ENCODE peak calls at places on chromosomes 3 and 15, in nine cellular contexts. One of them, this sample, is unnamed.

GRCh38 chr15:101057841-101058407 is 138.8 kb downstream of the LRRK1 start:
- DNase-seq in NCI-H1092: no peak
- DNase-seq in epithelial cell of esophagus: no peak
- DNase-seq in stimulated activated naive CD4-positive, alpha-beta T cell: no peak
- DNase-seq in thyroid gland: no peak
- DNase-seq in NCI-H2029: no peak
- DNase-seq in right cardiac atrium: no peak
- DNase-seq in heart right ventricle: no peak
- DNase-seq in fibroblast of pulmonary artery: no peak
- DNase-seq in this sample: no peak

GRCh38 chr3:127015282-127016042 is 32.5 kb downstream of the PLXNA1 start:
- DNase-seq in NCI-H1092: no peak
- DNase-seq in epithelial cell of esophagus: no peak
- DNase-seq in stimulated activated naive CD4-positive, alpha-beta T cell: no peak
- DNase-seq in thyroid gland: no peak
- DNase-seq in NCI-H2029: no peak
- DNase-seq in right cardiac atrium: no peak
- DNase-seq in heart right ventricle: no peak
- DNase-seq in fibroblast of pulmonary artery: no peak
- DNase-seq in this sample: no peak

GRCh38 chr15:63327648-63328421 is 50.4 kb downstream of the APH1B start:
- DNase-seq in NCI-H1092: no peak
- DNase-seq in epithelial cell of esophagus: no peak
- DNase-seq in stimulated activated naive CD4-positive, alpha-beta T cell: no peak
- DNase-seq in thyroid gland: peak
- DNase-seq in NCI-H2029: no peak
- DNase-seq in right cardiac atrium: no peak
- DNase-seq in heart right ventricle: no peak
- DNase-seq in fibroblast of pulmonary artery: no peak
- DNase-seq in this sample: no peak

GRCh38 chr15:68729789-68730201 is 90.9 kb downstream of the ANP32A start:
- DNase-seq in NCI-H1092: no peak
- DNase-seq in epithelial cell of esophagus: no peak
- DNase-seq in stimulated activated naive CD4-positive, alpha-beta T cell: no peak
- DNase-seq in thyroid gland: peak
- DNase-seq in NCI-H2029: no peak
- DNase-seq in right cardiac atrium: no peak
- DNase-seq in heart right ventricle: peak
- DNase-seq in fibroblast of pulmonary artery: peak
- DNase-seq in this sample: no peak

GRCh38 chr3:122233109-122233952 is 49.9 kb downstream of the CASR start:
- DNase-seq in NCI-H1092: no peak
- DNase-seq in epithelial cell of esophagus: no peak
- DNase-seq in stimulated activated naive CD4-positive, alpha-beta T cell: no peak
- DNase-seq in thyroid gland: no peak
- DNase-seq in NCI-H2029: no peak
- DNase-seq in right cardiac atrium: no peak
- DNase-seq in heart right ventricle: no peak
- DNase-seq in fibroblast of pulmonary artery: no peak
- DNase-seq in this sample: no peak

GRCh38 chr15:40115670-40116093 is 7.0 kb upstream of the BMF start:
- DNase-seq in NCI-H1092: no peak
- DNase-seq in epithelial cell of esophagus: peak
- DNase-seq in stimulated activated naive CD4-positive, alpha-beta T cell: no peak
- DNase-seq in thyroid gland: peak
- DNase-seq in NCI-H2029: no peak
- DNase-seq in right cardiac atrium: peak
- DNase-seq in heart right ventricle: peak
- DNase-seq in fibroblast of pulmonary artery: peak
- DNase-seq in this sample: peak

GRCh38 chr3:196186661-196187573 is 24.3 kb downstream of the ZDHHC19 start:
- DNase-seq in NCI-H1092: peak
- DNase-seq in epithelial cell of esophagus: no peak
- DNase-seq in stimulated activated naive CD4-positive, alpha-beta T cell: peak
- DNase-seq in thyroid gland: no peak
- DNase-seq in NCI-H2029: no peak
- DNase-seq in right cardiac atrium: peak
- DNase-seq in heart right ventricle: no peak
- DNase-seq in fibroblast of pulmonary artery: no peak
- DNase-seq in this sample: no peak

GRCh38 chr3:194112120-194113106 is 23.5 kb upstream of the HES1 start:
- DNase-seq in NCI-H1092: peak
- DNase-seq in epithelial cell of esophagus: peak
- DNase-seq in stimulated activated naive CD4-positive, alpha-beta T cell: no peak
- DNase-seq in thyroid gland: peak
- DNase-seq in NCI-H2029: peak
- DNase-seq in right cardiac atrium: no peak
- DNase-seq in heart right ventricle: no peak
- DNase-seq in fibroblast of pulmonary artery: no peak
- DNase-seq in this sample: peak

GRCh38 chr3:188148318-188148717 is 5.6 kb upstream of the LPP start:
- DNase-seq in NCI-H1092: no peak
- DNase-seq in epithelial cell of esophagus: no peak
- DNase-seq in stimulated activated naive CD4-positive, alpha-beta T cell: no peak
- DNase-seq in thyroid gland: no peak
- DNase-seq in NCI-H2029: no peak
- DNase-seq in right cardiac atrium: no peak
- DNase-seq in heart right ventricle: no peak
- DNase-seq in fibroblast of pulmonary artery: no peak
- DNase-seq in this sample: no peak

GRCh38 chr3:23567917-23568316 is 237.8 kb upstream of the UBE2E1 start:
- DNase-seq in NCI-H1092: no peak
- DNase-seq in epithelial cell of esophagus: peak
- DNase-seq in stimulated activated naive CD4-positive, alpha-beta T cell: no peak
- DNase-seq in thyroid gland: peak
- DNase-seq in NCI-H2029: no peak
- DNase-seq in right cardiac atrium: no peak
- DNase-seq in heart right ventricle: no peak
- DNase-seq in fibroblast of pulmonary artery: peak
- DNase-seq in this sample: peak

GRCh38 chr3:103947062-103947461 is 1419.6 kb upstream of the ALCAM start:
- DNase-seq in NCI-H1092: no peak
- DNase-seq in epithelial cell of esophagus: no peak
- DNase-seq in stimulated activated naive CD4-positive, alpha-beta T cell: no peak
- DNase-seq in thyroid gland: no peak
- DNase-seq in NCI-H2029: no peak
- DNase-seq in right cardiac atrium: no peak
- DNase-seq in heart right ventricle: no peak
- DNase-seq in fibroblast of pulmonary artery: no peak
- DNase-seq in this sample: no peak

GRCh38 chr3:62923092-62923491 is 47.9 kb upstream of the CADPS start:
- DNase-seq in NCI-H1092: no peak
- DNase-seq in epithelial cell of esophagus: no peak
- DNase-seq in stimulated activated naive CD4-positive, alpha-beta T cell: no peak
- DNase-seq in thyroid gland: no peak
- DNase-seq in NCI-H2029: no peak
- DNase-seq in right cardiac atrium: no peak
- DNase-seq in heart right ventricle: no peak
- DNase-seq in fibroblast of pulmonary artery: no peak
- DNase-seq in this sample: no peak

GRCh38 chr15:79970921-79971434 is at the start of gene BCL2A1:
- DNase-seq in NCI-H1092: no peak
- DNase-seq in epithelial cell of esophagus: peak
- DNase-seq in stimulated activated naive CD4-positive, alpha-beta T cell: peak
- DNase-seq in thyroid gland: no peak
- DNase-seq in NCI-H2029: no peak
- DNase-seq in right cardiac atrium: no peak
- DNase-seq in heart right ventricle: no peak
- DNase-seq in fibroblast of pulmonary artery: peak
- DNase-seq in this sample: peak

GRCh38 chr15:73794501-73795133 is 41.5 kb upstream of the INSYN1 start:
- DNase-seq in NCI-H1092: no peak
- DNase-seq in epithelial cell of esophagus: peak
- DNase-seq in stimulated activated naive CD4-positive, alpha-beta T cell: no peak
- DNase-seq in thyroid gland: peak
- DNase-seq in NCI-H2029: no peak
- DNase-seq in right cardiac atrium: no peak
- DNase-seq in heart right ventricle: no peak
- DNase-seq in fibroblast of pulmonary artery: peak
- DNase-seq in this sample: peak

GRCh38 chr3:171028779-171029232 is 2.3 kb upstream of the SLC2A2 start:
- DNase-seq in NCI-H1092: no peak
- DNase-seq in epithelial cell of esophagus: peak
- DNase-seq in stimulated activated naive CD4-positive, alpha-beta T cell: no peak
- DNase-seq in thyroid gland: no peak
- DNase-seq in NCI-H2029: no peak
- DNase-seq in right cardiac atrium: no peak
- DNase-seq in heart right ventricle: no peak
- DNase-seq in fibroblast of pulmonary artery: peak
- DNase-seq in this sample: peak

GRCh38 chr3:187210555-187211327 is 13.5 kb downstream of the RTP1 start:
- DNase-seq in NCI-H1092: no peak
- DNase-seq in epithelial cell of esophagus: no peak
- DNase-seq in stimulated activated naive CD4-positive, alpha-beta T cell: no peak
- DNase-seq in thyroid gland: no peak
- DNase-seq in NCI-H2029: no peak
- DNase-seq in right cardiac atrium: no peak
- DNase-seq in heart right ventricle: no peak
- DNase-seq in fibroblast of pulmonary artery: peak
- DNase-seq in this sample: no peak

GRCh38 chr15:75347222-75348033 is 589 bp downstream of the NEIL1 start:
- DNase-seq in NCI-H1092: no peak
- DNase-seq in epithelial cell of esophagus: peak
- DNase-seq in stimulated activated naive CD4-positive, alpha-beta T cell: peak
- DNase-seq in thyroid gland: peak
- DNase-seq in NCI-H2029: no peak
- DNase-seq in right cardiac atrium: peak
- DNase-seq in heart right ventricle: peak
- DNase-seq in fibroblast of pulmonary artery: no peak
- DNase-seq in this sample: no peak

GRCh38 chr3:25558106-25558505 is 106.6 kb downstream of the TOP2B start:
- DNase-seq in NCI-H1092: no peak
- DNase-seq in epithelial cell of esophagus: no peak
- DNase-seq in stimulated activated naive CD4-positive, alpha-beta T cell: no peak
- DNase-seq in thyroid gland: peak
- DNase-seq in NCI-H2029: no peak
- DNase-seq in right cardiac atrium: no peak
- DNase-seq in heart right ventricle: no peak
- DNase-seq in fibroblast of pulmonary artery: peak
- DNase-seq in this sample: no peak

GRCh38 chr3:43583481-43583880 is 38.3 kb downstream of the ANO10 start:
- DNase-seq in NCI-H1092: no peak
- DNase-seq in epithelial cell of esophagus: no peak
- DNase-seq in stimulated activated naive CD4-positive, alpha-beta T cell: no peak
- DNase-seq in thyroid gland: no peak
- DNase-seq in NCI-H2029: no peak
- DNase-seq in right cardiac atrium: no peak
- DNase-seq in heart right ventricle: no peak
- DNase-seq in fibroblast of pulmonary artery: no peak
- DNase-seq in this sample: no peak

GRCh38 chr3:177609613-177610012 is 412.3 kb upstream of the TBL1XR1 start:
- DNase-seq in NCI-H1092: no peak
- DNase-seq in epithelial cell of esophagus: no peak
- DNase-seq in stimulated activated naive CD4-positive, alpha-beta T cell: no peak
- DNase-seq in thyroid gland: no peak
- DNase-seq in NCI-H2029: no peak
- DNase-seq in right cardiac atrium: no peak
- DNase-seq in heart right ventricle: no peak
- DNase-seq in fibroblast of pulmonary artery: no peak
- DNase-seq in this sample: no peak

GRCh38 chr3:77039606-77040553 is at the start of gene ROBO2:
- DNase-seq in NCI-H1092: peak
- DNase-seq in epithelial cell of esophagus: peak
- DNase-seq in stimulated activated naive CD4-positive, alpha-beta T cell: no peak
- DNase-seq in thyroid gland: peak
- DNase-seq in NCI-H2029: no peak
- DNase-seq in right cardiac atrium: peak
- DNase-seq in heart right ventricle: peak
- DNase-seq in fibroblast of pulmonary artery: peak
- DNase-seq in this sample: peak

GRCh38 chr15:49847937-49848823 is 227.3 kb downstream of the DTWD1 start:
- DNase-seq in NCI-H1092: no peak
- DNase-seq in epithelial cell of esophagus: peak
- DNase-seq in stimulated activated naive CD4-positive, alpha-beta T cell: no peak
- DNase-seq in thyroid gland: no peak
- DNase-seq in NCI-H2029: no peak
- DNase-seq in right cardiac atrium: no peak
- DNase-seq in heart right ventricle: no peak
- DNase-seq in fibroblast of pulmonary artery: peak
- DNase-seq in this sample: peak